ENCODE peak calls at places on chromosome 19, in nine cellular contexts. R is thoracic aorta; Z is psoas muscle; S is SK-N-SH; F is CD4-positive, alpha-beta T cell; Q is endodermal cell; A is CD8-positive, alpha-beta T cell; K is left lung; D is keratinocyte. V is an unnamed sample.

GRCh38 chr19:58054792-58055482 is 4.1 kb upstream of the ZNF135 start:
- DNase-seq in K (no peak), Q (peak; percentile 66), F (no peak), R (no peak), A (no peak), S (no peak), D (no peak), Z (no peak), V (no peak)

GRCh38 chr19:49116544-49116943 is 2.4 kb downstream of the LIN7B start:
- DNase-seq in D (no peak), K (no peak), F (no peak), Q (no peak), Z (no peak), A (no peak), S (no peak), R (no peak), V (no peak)

GRCh38 chr19:40501599-40501998 is 34.8 kb downstream of the SPTBN4 start:
- DNase-seq in K (no peak), Q (no peak), D (no peak), S (no peak), F (no peak), Z (no peak), A (no peak), R (no peak), V (no peak)

GRCh38 chr19:35213678-35214632 is 14.6 kb downstream of the FAM187B start:
- DNase-seq in R (peak; percentile 31), F (peak; percentile 68), S (peak; percentile 72), K (no peak), D (peak; percentile 36), Z (peak; percentile 37), Q (peak; percentile 11), A (peak; percentile 67), V (peak; percentile 84)

GRCh38 chr19:16944626-16945363 is 56.0 kb downstream of the F2RL3 start:
- DNase-seq in Z (no peak), D (no peak), F (no peak), S (no peak), R (no peak), Q (no peak), K (no peak), A (no peak), V (peak; percentile 55)

GRCh38 chr19:19835560-19836038 is 14.0 kb upstream of the ZNF506 start:
- DNase-seq in Q (no peak), F (no peak), S (no peak), A (no peak), D (no peak), K (no peak), R (no peak), Z (no peak), V (no peak)

GRCh38 chr19:49876422-49877019 is 634 bp downstream of the AKT1S1 start:
- DNase-seq in A (peak; percentile 96), Q (peak; percentile 99), S (peak; percentile 85), K (peak; percentile 99), R (peak; percentile 93), F (peak; percentile 97), Z (peak; percentile 98), D (peak; percentile 90), V (peak; percentile 100)

GRCh38 chr19:8034178-8034525 is 18.4 kb upstream of the CCL25 start:
- DNase-seq in R (no peak), K (no peak), Z (no peak), D (no peak), A (no peak), F (no peak), Q (no peak), S (no peak), V (no peak)

GRCh38 chr19:56839665-56840451 is 668 bp downstream of the PEG3 start:
- DNase-seq in S (peak; percentile 72), K (peak; percentile 88), R (peak; percentile 94), A (no peak), Z (peak; percentile 93), Q (no peak), F (no peak), D (no peak), V (peak; percentile 98)

GRCh38 chr19:35392742-35393350 is 22.0 kb downstream of the GPR42 start:
- DNase-seq in S (no peak), Q (peak; percentile 19), R (no peak), Z (no peak), A (no peak), F (no peak), D (no peak), K (no peak), V (no peak)

GRCh38 chr19:51821921-51822716 is 27.2 kb downstream of the FPR3 start:
- DNase-seq in S (no peak), A (no peak), Z (no peak), F (no peak), R (no peak), D (no peak), Q (no peak), K (no peak), V (no peak)

GRCh38 chr19:35639863-35640262 is 1.7 kb upstream of the ETV2 start:
- DNase-seq in Z (no peak), S (no peak), Q (no peak), D (no peak), A (no peak), F (no peak), K (no peak), R (no peak), V (no peak)

GRCh38 chr19:29587518-29587986 is 18.5 kb upstream of the POP4 start:
- DNase-seq in S (no peak), D (no peak), Q (no peak), R (no peak), F (no peak), Z (no peak), A (peak; percentile 40), K (no peak), V (no peak)

GRCh38 chr19:38538386-38538785 is 79.4 kb downstream of the MAP4K1 start:
- DNase-seq in S (no peak), K (no peak), D (no peak), F (no peak), Z (no peak), A (no peak), Q (no peak), R (no peak), V (no peak)

GRCh38 chr19:46435009-46435408 is 6.3 kb upstream of the PNMA8C start:
- DNase-seq in S (no peak), Z (no peak), Q (no peak), A (no peak), R (no peak), K (no peak), D (no peak), F (no peak), V (no peak)

GRCh38 chr19:46429999-46430398 is 1.3 kb upstream of the PNMA8C start:
- DNase-seq in A (no peak), R (no peak), S (no peak), K (no peak), F (no peak), Q (no peak), D (no peak), Z (no peak), V (no peak)

GRCh38 chr19:46427518-46427917 is 1.2 kb downstream of the PNMA8C start:
- DNase-seq in Z (no peak), Q (no peak), K (no peak), F (no peak), A (no peak), R (no peak), S (no peak), D (no peak), V (no peak)

GRCh38 chr19:46428278-46429141 is at the start of gene PNMA8C:
- DNase-seq in Q (peak; percentile 92), S (peak; percentile 91), R (peak; percentile 66), F (peak; percentile 50), Z (peak; percentile 74), D (no peak), K (peak; percentile 84), A (peak; percentile 29), V (peak; percentile 92)

GRCh38 chr19:46431824-46432223 is 3.1 kb upstream of the PNMA8C start:
- DNase-seq in S (no peak), A (no peak), K (no peak), Z (no peak), D (no peak), Q (peak; percentile 86), F (no peak), R (no peak), V (peak; percentile 32)
- TF ChIP-seq CTCF in S (no peak), A (no peak), K (no peak), Z (no peak), D (no peak), Q (peak; percentile 69), F (no peak), R (no peak), V (no peak)

GRCh38 chr19:12956446-12957388 is at the start of gene GADD45GIP1:
- DNase-seq in F (peak; percentile 82), S (peak; percentile 94), Q (peak; percentile 91), A (peak; percentile 74), R (no peak), D (no peak), K (peak; percentile 97), Z (peak; percentile 87), V (peak; percentile 93)
- H3K9me3 ChIP-seq in F (no peaks in the 10 kb centered on the region), S (no peaks in the 10 kb centered on the region), Q (no peaks in the 10 kb centered on the region), A (no peaks in the 10 kb centered on the region), R (no peaks in the 10 kb centered on the region), D (no peaks in the 10 kb centered on the region), K (no peaks in the 10 kb centered on the region), Z (no peaks in the 10 kb centered on the region), V (no peaks in the 10 kb centered on the region)

DNA sequence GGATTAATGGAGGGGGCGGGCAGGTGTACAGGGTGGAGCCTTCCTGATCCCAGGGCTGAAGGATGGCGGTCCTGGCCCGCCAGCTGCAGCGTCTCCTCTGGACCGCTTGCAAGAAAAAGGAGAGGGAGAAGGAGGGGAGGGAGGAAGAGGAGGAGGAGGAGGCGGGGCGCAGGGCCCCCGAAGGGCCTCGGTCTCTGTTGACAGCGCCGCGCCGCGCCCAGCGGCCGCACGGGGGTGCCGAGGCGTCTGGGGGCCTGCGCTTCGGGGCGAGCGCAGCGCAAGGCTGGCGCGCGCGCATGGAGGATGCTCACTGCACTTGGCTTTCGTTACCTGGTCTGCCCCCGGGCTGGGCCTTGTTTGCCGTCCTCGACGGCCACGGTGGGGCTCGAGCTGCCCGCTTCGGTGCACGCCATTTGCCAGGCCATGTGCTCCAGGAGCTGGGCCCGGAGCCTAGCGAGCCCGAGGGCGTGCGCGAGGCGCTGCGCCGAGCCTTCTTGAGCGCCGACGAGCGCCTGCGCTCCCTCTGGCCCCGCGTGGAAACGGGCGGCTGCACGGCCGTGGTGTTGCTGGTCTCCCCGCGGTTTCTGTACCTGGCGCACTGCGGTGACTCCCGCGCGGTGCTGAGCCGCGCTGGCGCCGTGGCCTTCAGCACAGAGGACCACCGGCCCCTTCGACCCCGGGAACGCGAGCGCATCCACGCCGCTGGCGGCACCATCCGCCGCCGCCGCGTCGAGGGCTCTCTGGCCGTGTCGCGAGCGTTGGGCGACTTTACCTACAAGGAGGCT is at the start of gene PPM1N:
- DNase-seq in A (peak; percentile 61), F (peak; percentile 71), R (no peak), S (no peak), K (peak; percentile 88), Q (peak; percentile 83), Z (no peak), D (no peak), V (peak; percentile 84)
- TF ChIP-seq CTCF in A (peak; percentile 52), F (peak; percentile 35), R (no peak), S (no peak), K (no peak), Q (peak; percentile 33), Z (no peak), D (no peak), V (no peak)

DNA sequence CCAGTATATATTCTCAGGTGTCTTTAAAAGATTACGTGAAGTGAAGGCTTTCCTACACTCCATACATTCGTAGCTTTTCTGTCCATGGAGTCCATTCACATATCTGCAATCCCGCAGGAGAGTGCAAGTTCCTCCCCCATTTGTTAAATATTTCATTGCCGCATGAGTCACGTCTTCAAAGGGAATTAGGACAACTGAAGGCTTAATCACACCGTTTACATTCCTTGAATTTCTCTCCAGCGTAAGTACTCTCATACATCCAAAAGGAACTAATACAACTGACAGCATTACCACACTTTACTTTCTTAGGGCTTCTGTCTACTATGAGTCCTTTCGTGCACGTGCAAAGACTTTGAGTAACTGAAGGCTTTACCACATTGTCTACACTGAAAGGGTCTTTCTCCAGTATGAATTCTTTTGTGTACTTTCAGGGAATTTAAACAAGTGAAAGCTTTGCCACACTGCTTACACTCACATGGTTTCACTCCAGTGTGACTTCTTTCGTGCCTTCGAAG is 29.0 kb upstream of the ZNF564 start:
- DNase-seq in A (no peak), F (no peak), D (no peak), Z (no peak), S (no peak), K (no peak), R (no peak), Q (no peak), V (no peak)
- H3K9me3 ChIP-seq in A (peaks cover 16% of the 10 kb centered on the region), F (peaks cover 17% of the 10 kb centered on the region), D (peaks cover 12% of the 10 kb centered on the region), Z (peaks cover 35% of the 10 kb centered on the region), S (peaks cover 13% of the 10 kb centered on the region), K (no peaks in the 10 kb centered on the region), R (peaks cover 19% of the 10 kb centered on the region), Q (peaks cover 40% of the 10 kb centered on the region), V (peaks cover 14% of the 10 kb centered on the region)

V was measured in kidney.